ENCODE peak calls at places on chromosomes 1 and 21, in eight cellular contexts. Y, G, X, C, P, H, J and N are unnamed samples.

GRCh38 chr1:156616463-156616862 is 2.8 kb upstream of the HAPLN2 start:
- DNase-seq in Y (peak), G (no peak), X (no peak), C (peak), P (no peak), H (no peak), J (no peak), N (no peak)

GRCh38 chr1:200006711-200007110 is 20.8 kb upstream of the NR5A2 start:
- DNase-seq in Y (no peak), G (no peak), X (no peak), C (peak), P (no peak), H (no peak), J (no peak), N (no peak)

GRCh38 chr1:198778049-198778448 is 139.2 kb downstream of the PTPRC start:
- DNase-seq in Y (no peak), G (no peak), X (peak), C (no peak), P (no peak), H (no peak), J (no peak), N (no peak)

GRCh38 chr1:94873520-94874351 is 53.2 kb downstream of the CNN3 start:
- DNase-seq in Y (no peak), G (no peak), X (no peak), C (no peak), P (no peak), H (no peak), J (no peak), N (no peak)

GRCh38 chr1:160260436-160261382 is 1.6 kb downstream of the DCAF8 start:
- DNase-seq in Y (no peak), G (no peak), X (no peak), C (no peak), P (no peak), H (peak), J (no peak), N (no peak)

GRCh38 chr1:97089223-97089622 is 367.6 kb downstream of the PTBP2 start:
- DNase-seq in Y (no peak), G (no peak), X (no peak), C (no peak), P (no peak), H (no peak), J (no peak), N (no peak)

GRCh38 chr21:34640858-34641257 is 25.9 kb upstream of the RCAN1 start:
- DNase-seq in Y (no peak), G (no peak), X (no peak), C (no peak), P (no peak), H (peak), J (no peak), N (no peak)

GRCh38 chr1:11744287-11744686 is 8.4 kb downstream of the AGTRAP start:
- DNase-seq in Y (no peak), G (no peak), X (no peak), C (no peak), P (no peak), H (peak), J (no peak), N (no peak)

GRCh38 chr1:48617227-48617626 is 145.2 kb upstream of the SPATA6 start:
- DNase-seq in Y (no peak), G (no peak), X (no peak), C (no peak), P (no peak), H (no peak), J (no peak), N (no peak)

GRCh38 chr1:175629318-175629694 is 114.1 kb downstream of the TNR start:
- DNase-seq in Y (no peak), G (no peak), X (no peak), C (no peak), P (no peak), H (no peak), J (no peak), N (no peak)

GRCh38 chr1:55214903-55215193 is 316 bp downstream of the USP24 start:
- DNase-seq in Y (peak), G (peak), X (no peak), C (no peak), P (peak), H (peak), J (no peak), N (peak)

GRCh38 chr1:7224081-7224534 is 438.9 kb downstream of the CAMTA1 start:
- DNase-seq in Y (no peak), G (no peak), X (no peak), C (no peak), P (no peak), H (peak), J (no peak), N (no peak)

GRCh38 chr1:29379438-29380073 is 143.2 kb downstream of the PTPRU start:
- DNase-seq in Y (no peak), G (no peak), X (no peak), C (no peak), P (no peak), H (no peak), J (no peak), N (no peak)

GRCh38 chr1:167776151-167776550 is 54.4 kb downstream of the MPZL1 start:
- DNase-seq in Y (no peak), G (no peak), X (no peak), C (no peak), P (no peak), H (no peak), J (no peak), N (no peak)

GRCh38 chr21:32772281-32773047 is 909 bp upstream of the PAXBP1 start:
- DNase-seq in Y (peak), G (no peak), X (peak), C (peak), P (no peak), H (peak), J (peak), N (peak)

GRCh38 chr1:185733818-185734709 is at the start of gene HMCN1:
- DNase-seq in Y (peak), G (peak), X (no peak), C (peak), P (no peak), H (peak), J (no peak), N (no peak)

GRCh38 chr21:18614327-18614726 is 210.7 kb upstream of the TMPRSS15 start:
- DNase-seq in Y (no peak), G (no peak), X (no peak), C (no peak), P (no peak), H (no peak), J (no peak), N (no peak)

GRCh38 chr1:17377325-17377953 is 5.4 kb downstream of the PADI6 start:
- DNase-seq in Y (no peak), G (no peak), X (no peak), C (peak), P (no peak), H (peak), J (no peak), N (no peak)

GRCh38 chr1:44029911-44030605 is 1.2 kb downstream of the SLC6A9 start:
- DNase-seq in Y (peak), G (peak), X (peak), C (peak), P (peak), H (peak), J (peak), N (peak)

GRCh38 chr1:218967836-218968235 is 205.8 kb upstream of the LYPLAL1 start:
- DNase-seq in Y (no peak), G (no peak), X (no peak), C (no peak), P (no peak), H (no peak), J (no peak), N (no peak)